ENCODE peak calls at places on chromosome 7, in eight cellular contexts. M is IMR-90, F is adrenal gland, P is colonic mucosa, E is foreskin keratinocyte, U is H9, R is keratinocyte, Q is astrocyte. I is an unnamed sample. For H3K4me1 and H3K27me3, the result is how much of the 10 kb centered on the place peaks cover.

GRCh38 chr7:118573065-118573464 is 348.6 kb downstream of the ANKRD7 start:
- DNase-seq in M (no peak), F (no peak), P (no peak), E (peak), U (no peak), R (no peak), Q (peak), I (no peak)

GRCh38 chr7:131336956-131337355 is 9.3 kb downstream of the MKLN1 start:
- DNase-seq in M (peak), F (no peak), P (no peak), E (peak), U (no peak), R (no peak), Q (no peak), I (no peak)

GRCh38 chr7:19117081-19117869 is at the start of gene TWIST1:
- DNase-seq in M (peak), F (peak), P (peak), E (no peak), U (peak), R (no peak), Q (peak), I (no peak)

GRCh38 chr7:81433196-81433595 is 336.7 kb downstream of the HGF start:
- DNase-seq in M (no peak), F (no peak), P (no peak), E (no peak), U (no peak), R (no peak), Q (no peak), I (no peak)

GRCh38 chr7:55572378-55573233 is at the start of gene VOPP1:
- DNase-seq in M (peak), F (peak), P (peak), E (no peak), U (peak), R (no peak), Q (peak), I (peak)

GRCh38 chr7:70608229-70608628 is 523.7 kb upstream of the GALNT17 start:
- DNase-seq in M (no peak), F (no peak), P (no peak), E (peak), U (no peak), R (no peak), Q (no peak), I (no peak)

GRCh38 chr7:140869430-140869829 is 55.3 kb downstream of the BRAF start:
- DNase-seq in M (no peak), F (no peak), P (no peak), E (no peak), U (no peak), R (no peak), Q (no peak), I (no peak)

GRCh38 chr7:72098812-72099211 is 313.3 kb downstream of the CALN1 start:
- DNase-seq in M (no peak), F (no peak), P (no peak), E (no peak), U (no peak), R (no peak), Q (no peak), I (no peak)

GRCh38 chr7:157426463-157427301 is 89.9 kb downstream of the DNAJB6 start:
- DNase-seq in M (no peak), F (no peak), P (no peak), E (no peak), U (no peak), R (no peak), Q (no peak), I (no peak)

GRCh38 chr7:148084138-148084537 is 506.4 kb upstream of the C7orf33 start:
- DNase-seq in M (peak), F (peak), P (peak), E (peak), U (peak), R (no peak), Q (no peak), I (no peak)

GRCh38 chr7:106582365-106582764 is 78.6 kb downstream of the CCDC71L start:
- DNase-seq in M (no peak), F (no peak), P (no peak), E (no peak), U (no peak), R (no peak), Q (no peak), I (no peak)

GRCh38 chr7:5457245-5457735 is 33.7 kb upstream of the TNRC18 start:
- DNase-seq in M (no peak), F (no peak), P (no peak), E (no peak), U (no peak), R (no peak), Q (no peak), I (no peak)

GRCh38 chr7:49839863-49840262 is 66.4 kb downstream of the VWC2 start:
- DNase-seq in M (no peak), F (no peak), P (no peak), E (no peak), U (no peak), R (no peak), Q (no peak), I (no peak)

GRCh38 chr7:82221152-82221674 is 222.4 kb downstream of the CACNA2D1 start:
- DNase-seq in M (peak), F (no peak), P (no peak), E (no peak), U (no peak), R (no peak), Q (no peak), I (no peak)

GRCh38 chr7:84533209-84533608 is 338.6 kb upstream of the SEMA3A start:
- DNase-seq in M (no peak), F (no peak), P (no peak), E (no peak), U (no peak), R (no peak), Q (no peak), I (no peak)

GRCh38 chr7:156059374-156059773 is 247.1 kb upstream of the SHH start:
- DNase-seq in M (no peak), F (no peak), P (no peak), E (no peak), U (no peak), R (no peak), Q (no peak), I (no peak)

GRCh38 chr7:149495785-149496641 is 1.6 kb downstream of the ZNF746 start:
- DNase-seq in M (peak), F (peak), P (peak), E (peak), U (no peak), R (no peak), Q (peak), I (peak)

GRCh38 chr7:33854951-33855350 is 50.4 kb upstream of the BMPER start:
- DNase-seq in M (peak), F (no peak), P (no peak), E (peak), U (no peak), R (no peak), Q (peak), I (no peak)

GRCh38 chr7:102080003-102080361 is 206.7 kb upstream of the SH2B2 start:
- DNase-seq in M (no peak), F (no peak), P (peak), E (no peak), U (no peak), R (no peak), Q (no peak), I (no peak)

GRCh38 chr7:98051118-98051744 is 55.4 kb upstream of the LMTK2 start:
- DNase-seq in M (no peak), F (no peak), P (peak), E (no peak), U (peak), R (no peak), Q (no peak), I (no peak)

GRCh38 chr7:48424731-48425130 is 253.5 kb downstream of the ABCA13 start:
- DNase-seq in M (peak), F (no peak), P (no peak), E (peak), U (no peak), R (no peak), Q (no peak), I (no peak)

GRCh38 chr7:134450296-134451000 is 8.5 kb downstream of the AKR1B1 start:
- DNase-seq in M (peak), F (no peak), P (peak), E (no peak), U (no peak), R (no peak), Q (no peak), I (no peak)

GRCh38 chr7:157539521-157539920 is 202.7 kb downstream of the DNAJB6 start:
- DNase-seq in M (no peak), F (no peak), P (no peak), E (no peak), U (no peak), R (no peak), Q (no peak), I (no peak)

GRCh38 chr7:154832557-154833138 is 170.3 kb downstream of the PAXIP1 start:
- DNase-seq in M (no peak), F (no peak), P (peak), E (no peak), U (peak), R (no peak), Q (no peak), I (no peak)

GRCh38 chr7:47357398-47357797 is 224.5 kb downstream of the TNS3 start:
- DNase-seq in M (no peak), F (no peak), P (peak), E (no peak), U (no peak), R (no peak), Q (no peak), I (no peak)

GRCh38 chr7:90624128-90624980 is 28.2 kb downstream of the CDK14 start:
- DNase-seq in M (peak), F (no peak), P (no peak), E (peak), U (no peak), R (no peak), Q (no peak), I (no peak)

GRCh38 chr7:95921543-95921942 is 149.2 kb downstream of the DYNC1I1 start:
- DNase-seq in M (no peak), F (no peak), P (no peak), E (peak), U (no peak), R (no peak), Q (no peak), I (no peak)

GRCh38 chr7:104368006-104368405 is 39.6 kb downstream of the LHFPL3 start:
- DNase-seq in M (no peak), F (no peak), P (no peak), E (no peak), U (no peak), R (no peak), Q (no peak), I (no peak)

GRCh38 chr7:18895456-18895855 is 222.0 kb downstream of the TWIST1 start:
- DNase-seq in M (peak), F (no peak), P (no peak), E (peak), U (no peak), R (peak), Q (peak), I (no peak)

GRCh38 chr7:77537595-77538185 is 595 bp downstream of the PTPN12 start:
- DNase-seq in M (no peak), F (no peak), P (peak), E (no peak), U (no peak), R (no peak), Q (peak), I (peak)

GRCh38 chr7:114979388-114979787 is 57.5 kb downstream of the MDFIC start:
- DNase-seq in M (peak), F (peak), P (no peak), E (peak), U (no peak), R (no peak), Q (peak), I (peak)

GRCh38 chr7:101488826-101489572 is 126.3 kb downstream of the COL26A1 start:
- DNase-seq in M (no peak), F (no peak), P (peak), E (peak), U (no peak), R (no peak), Q (no peak), I (no peak)

GRCh38 chr7:98034044-98035035 is 44.3 kb upstream of the OCM2 start:
- DNase-seq in M (no peak), F (no peak), P (no peak), E (peak), U (peak), R (no peak), Q (no peak), I (no peak)

GRCh38 chr7:91630581-91631370 is 249.7 kb downstream of the MTERF1 start:
- DNase-seq in M (no peak), F (no peak), P (no peak), E (no peak), U (no peak), R (no peak), Q (no peak), I (no peak)

GRCh38 chr7:6647080-6647479 is 10.0 kb downstream of the ZNF316 start:
- DNase-seq in M (no peak), F (peak), P (no peak), E (no peak), U (no peak), R (no peak), Q (no peak), I (no peak)

GRCh38 chr7:94466516-94466915 is 43.1 kb upstream of the CASD1 start:
- DNase-seq in M (no peak), F (no peak), P (no peak), E (no peak), U (no peak), R (no peak), Q (no peak), I (no peak)

GRCh38 chr7:5574770-5575269 is 151.2 kb upstream of the TNRC18 start:
- DNase-seq in M (no peak), F (no peak), P (no peak), E (no peak), U (peak), R (no peak), Q (no peak), I (no peak)

GRCh38 chr7:37916673-37917660 is at the start of gene SFRP4:
- DNase-seq in M (peak), F (peak), P (peak), E (peak), U (peak), R (no peak), Q (peak), I (peak)

DNA sequence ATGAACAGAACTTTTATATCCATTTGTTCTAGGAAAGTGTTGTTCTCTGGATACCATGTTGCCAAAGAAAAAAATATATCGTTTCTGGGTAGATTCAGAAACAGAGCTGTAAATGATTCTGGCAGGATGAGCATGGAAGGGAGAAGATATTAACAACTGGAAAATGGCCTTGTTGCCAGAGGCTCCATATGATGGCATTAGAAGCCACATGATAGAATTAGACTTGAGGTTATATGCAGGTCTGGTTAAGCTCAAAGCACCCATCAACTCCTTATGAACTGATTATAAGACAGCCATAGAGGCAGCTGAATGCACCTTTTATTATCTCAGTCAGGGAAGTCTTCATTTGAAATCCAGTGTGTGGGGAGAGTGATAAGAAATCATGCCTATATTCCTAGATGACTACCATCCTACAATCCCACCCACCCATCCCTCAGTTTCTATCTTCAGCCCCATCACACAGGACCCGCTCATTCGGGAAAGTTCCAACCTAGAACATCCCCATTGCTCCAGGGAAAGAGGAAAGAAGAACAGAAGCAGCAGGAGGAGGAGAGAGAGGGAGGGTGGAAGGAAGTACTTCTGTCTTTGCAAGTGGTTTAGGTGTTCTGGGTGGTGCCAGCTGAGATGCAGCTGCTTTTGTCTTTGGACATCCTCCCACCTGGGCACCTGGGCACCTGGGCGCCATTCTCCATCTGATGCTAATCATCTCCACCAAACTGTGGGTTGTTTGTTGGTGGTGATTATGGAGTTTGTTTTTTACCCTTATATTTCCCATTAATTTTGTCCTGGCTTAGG is 25.5 kb upstream of the TRIL start:
- DNase-seq in M (no peak), F (no peak), P (no peak), E (no peak), U (no peak), R (no peak), Q (no peak), I (no peak)
- H3K4me1 ChIP-seq in M (under half), F (under half), P (under half), E (under half), U (under half), R (under half), Q (under half), I (under half)

GRCh38 chr7:1247527-1248041 is 14.9 kb downstream of the UNCX start:
- DNase-seq in M (no peak), F (no peak), P (no peak), E (no peak), U (no peak), R (no peak), Q (no peak), I (no peak)
- H3K27me3 ChIP-seq in M (half or more), F (half or more), P (half or more), E (half or more), U (half or more), R (half or more), Q (half or more), I (under half)

GRCh38 chr7:2523461-2523905 is 3.9 kb downstream of the LFNG start:
- DNase-seq in M (no peak), F (no peak), P (peak), E (no peak), U (peak), R (no peak), Q (no peak), I (no peak)

GRCh38 chr7:2520808-2521146 is 1.2 kb downstream of the LFNG start:
- DNase-seq in M (no peak), F (no peak), P (peak), E (no peak), U (no peak), R (no peak), Q (no peak), I (no peak)

GRCh38 chr7:2522780-2523433 is 3.3 kb downstream of the LFNG start:
- DNase-seq in M (no peak), F (no peak), P (peak), E (peak), U (peak), R (peak), Q (peak), I (no peak)

GRCh38 chr7:2521341-2521745 is 1.8 kb downstream of the LFNG start:
- DNase-seq in M (no peak), F (no peak), P (no peak), E (no peak), U (no peak), R (no peak), Q (no peak), I (no peak)

GRCh38 chr7:2521952-2522591 is 2.5 kb downstream of the LFNG start:
- DNase-seq in M (no peak), F (no peak), P (peak), E (no peak), U (no peak), R (no peak), Q (no peak), I (peak)
- H3K4me1 ChIP-seq in M (under half), F (half or more), P (under half), E (under half), U (under half), R (half or more), Q (half or more), I (under half)

GRCh38 chr7:23474098-23474828 is 4.0 kb upstream of the IGF2BP3 start:
- DNase-seq in M (peak), F (no peak), P (peak), E (peak), U (peak), R (peak), Q (peak), I (peak)

GRCh38 chr7:23472046-23472445 is 1.8 kb upstream of the IGF2BP3 start:
- DNase-seq in M (no peak), F (no peak), P (no peak), E (no peak), U (no peak), R (no peak), Q (no peak), I (no peak)

GRCh38 chr7:23472556-23472955 is 2.3 kb upstream of the IGF2BP3 start:
- DNase-seq in M (no peak), F (no peak), P (no peak), E (no peak), U (no peak), R (no peak), Q (no peak), I (no peak)

GRCh38 chr7:23473848-23474097 is 3.5 kb upstream of the IGF2BP3 start:
- DNase-seq in M (no peak), F (no peak), P (no peak), E (no peak), U (no peak), R (no peak), Q (no peak), I (no peak)

DNA sequence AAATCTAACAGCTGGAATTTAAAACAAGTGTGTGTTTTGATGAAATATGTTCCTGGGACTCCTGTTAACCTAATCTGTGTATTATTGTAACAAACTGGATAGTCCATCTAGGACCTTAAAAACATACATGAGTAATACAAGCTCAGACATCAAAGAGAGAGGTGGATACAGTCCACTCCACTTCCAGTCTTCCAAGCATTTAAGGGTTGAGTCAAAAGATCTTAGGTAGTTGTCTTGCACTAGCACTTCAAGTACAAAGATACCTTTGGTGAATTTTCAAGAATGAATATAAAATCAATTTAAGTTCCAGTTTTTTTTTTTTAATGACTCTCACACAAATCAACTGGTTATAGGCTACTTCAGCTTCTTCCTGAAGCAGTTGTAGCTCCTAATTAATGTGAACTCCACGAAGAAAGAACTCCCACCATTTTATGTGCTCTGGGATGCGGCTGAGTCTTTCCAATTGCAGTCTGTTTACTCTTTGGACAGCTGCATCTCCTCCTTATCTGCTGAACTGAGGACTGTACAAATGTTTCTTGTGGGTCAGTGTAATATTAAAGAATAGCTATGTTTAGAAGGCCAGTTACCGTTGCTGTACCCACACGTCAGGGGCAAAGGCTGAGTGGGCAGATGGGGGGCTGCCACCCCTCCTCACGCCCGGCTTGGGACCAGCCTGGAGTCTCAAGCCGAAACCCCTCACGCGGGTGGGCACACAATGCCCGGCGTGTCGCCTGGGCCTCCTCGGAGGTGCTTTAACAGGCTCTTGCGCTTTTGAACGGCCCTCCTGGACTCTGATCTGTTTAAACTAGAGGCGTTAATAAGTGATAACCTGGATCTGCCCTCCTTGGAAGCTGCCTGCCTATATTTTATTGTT is 2.9 kb upstream of the IGF2BP3 start:
- DNase-seq in M (no peak), F (no peak), P (peak), E (no peak), U (no peak), R (no peak), Q (no peak), I (no peak)
- H3K27me3 ChIP-seq in M (under half), F (half or more), P (half or more), E (under half), U (under half), R (half or more), Q (under half), I (under half)

DNA sequence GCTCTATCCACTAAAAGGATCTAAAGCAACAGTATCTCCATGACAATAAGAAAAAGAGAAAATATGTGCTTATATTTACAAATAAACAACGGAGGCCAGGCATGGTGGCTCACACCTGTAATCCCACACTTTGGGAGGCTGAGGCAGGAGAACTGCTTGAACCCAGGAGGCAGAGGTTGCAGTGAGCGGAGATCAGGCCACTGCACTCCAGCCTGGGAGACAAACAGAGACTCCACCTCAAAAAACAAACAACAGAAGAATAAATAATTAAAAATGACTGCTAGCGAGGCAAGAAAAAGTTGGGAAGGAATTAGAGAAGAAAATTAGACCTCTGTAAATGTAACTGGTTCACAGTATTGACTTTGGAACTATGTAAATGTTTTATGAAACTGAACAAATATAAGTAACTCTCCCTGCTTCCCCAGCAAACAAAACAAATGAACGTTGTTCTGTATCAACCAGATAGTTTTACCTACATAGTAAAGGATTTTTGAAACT is 17.1 kb downstream of the TRIM24 start:
- DNase-seq in M (no peak), F (no peak), P (no peak), E (no peak), U (no peak), R (no peak), Q (no peak), I (no peak)
- H3K4me1 ChIP-seq in M (under half), F (under half), P (under half), E (under half), U (under half), R (under half), Q (under half), I (under half)

GRCh38 chr7:117322741-117323584 is at the start of gene WNT2:
- DNase-seq in M (peak), F (no peak), P (no peak), E (peak), U (peak), R (no peak), Q (no peak), I (no peak)
- H3K27me3 ChIP-seq in M (under half), F (under half), P (under half), E (half or more), U (half or more), R (half or more), Q (under half), I (under half)